ENCODE peak calls at places on chromosomes 12 and 14, in four cellular contexts. X is OCI-LY7, J is IMR-90, K is fibroblast of lung. C is an unnamed sample.

GRCh38 chr14:104665663-104666522 is 23.5 kb upstream of the INF2 start:
- DNase-seq in X (peak; percentile 64), J (no peak), K (no peak), C (no peak)

GRCh38 chr12:39912211-39912980 is 193.5 kb downstream of the SLC2A13 start:
- DNase-seq in X (no peak), J (no peak), K (no peak), C (no peak)

GRCh38 chr14:61472801-61473376 is 151.5 kb downstream of the PRKCH start:
- DNase-seq in X (peak; percentile 32), J (peak; percentile 24), K (peak; percentile 55), C (no peak)

GRCh38 chr12:72540811-72541210 is 268.6 kb downstream of the TRHDE start:
- DNase-seq in X (no peak), J (peak; percentile 45), K (no peak), C (peak; percentile 81)

GRCh38 chr14:95460647-95461478 is 55.6 kb downstream of the SYNE3 start:
- DNase-seq in X (no peak), J (peak; percentile 79), K (peak; percentile 85), C (peak; percentile 70)

GRCh38 chr14:31834616-31835015 is 242.5 kb upstream of the ARHGAP5 start:
- DNase-seq in X (no peak), J (peak; percentile 52), K (peak; percentile 47), C (peak; percentile 50)

GRCh38 chr12:106675651-106676435 is 93.0 kb downstream of the RFX4 start:
- DNase-seq in X (no peak), J (no peak), K (no peak), C (no peak)

GRCh38 chr12:65695077-65695865 is 129.0 kb upstream of the HMGA2 start:
- DNase-seq in X (no peak), J (peak; percentile 99), K (peak; percentile 96), C (peak; percentile 99)

GRCh38 chr14:43306053-43306452 is 1201.0 kb downstream of the FSCB start:
- DNase-seq in X (no peak), J (no peak), K (no peak), C (no peak)

GRCh38 chr12:109539508-109539907 is 33.8 kb downstream of the MMAB start:
- DNase-seq in X (no peak), J (peak; percentile 81), K (peak; percentile 52), C (peak; percentile 32)

GRCh38 chr12:113244015-113244983 is 23.0 kb downstream of the TPCN1 start:
- DNase-seq in X (no peak), J (no peak), K (no peak), C (no peak)

GRCh38 chr12:6620137-6620884 is 13.1 kb upstream of the CHD4 start:
- DNase-seq in X (no peak), J (no peak), K (no peak), C (peak; percentile 21)

GRCh38 chr12:57085999-57086950 is 2.6 kb upstream of the NAB2 start:
- DNase-seq in X (peak; percentile 72), J (peak; percentile 83), K (peak; percentile 87), C (peak; percentile 62)

GRCh38 chr12:112680993-112681392 is 110.6 kb upstream of the RPH3A start:
- DNase-seq in X (no peak), J (no peak), K (no peak), C (no peak)

GRCh38 chr12:120259418-120260202 is 5.9 kb downstream of the PXN start:
- DNase-seq in X (no peak), J (peak; percentile 38), K (no peak), C (peak; percentile 38)

GRCh38 chr12:58388261-58388660 is 446.9 kb downstream of the ATP23 start:
- DNase-seq in X (no peak), J (no peak), K (no peak), C (peak; percentile 30)

GRCh38 chr14:105255021-105255507 is 6.7 kb downstream of the BTBD6 start:
- DNase-seq in X (no peak), J (peak; percentile 28), K (peak; percentile 9), C (peak; percentile 16)

GRCh38 chr14:51540364-51540763 is 111.3 kb upstream of the FRMD6 start:
- DNase-seq in X (no peak), J (peak; percentile 41), K (no peak), C (no peak)
- H2AFZ ChIP-seq in X (no peak overlapping the region), J (no peak overlapping the region), K (no peak overlapping the region), C (no peak overlapping the region)

DNA sequence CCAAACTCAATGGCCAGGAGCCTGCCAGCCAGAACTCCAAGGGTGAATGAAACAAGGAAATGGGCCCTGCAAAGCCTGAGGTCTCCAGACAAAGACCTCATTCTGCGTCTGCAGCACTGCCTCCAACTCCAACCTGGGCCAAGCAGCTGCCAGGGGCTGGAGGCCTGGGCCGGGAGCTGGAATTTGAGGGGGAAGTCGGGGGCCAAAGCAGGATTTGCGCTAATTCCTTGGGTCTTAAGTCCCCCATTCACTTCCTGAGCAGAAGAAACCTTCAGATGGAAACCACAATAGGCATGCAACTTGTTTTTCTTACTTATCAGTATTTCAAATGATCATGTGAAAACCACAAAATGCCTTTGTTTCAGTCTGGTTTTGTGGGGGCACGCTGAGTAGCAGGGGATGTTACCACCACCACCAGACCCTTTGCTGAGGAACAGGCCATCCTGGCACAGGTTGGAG is 23.0 kb upstream of the TC2N start:
- DNase-seq in X (no peak), J (no peak), K (no peak), C (peak; percentile 75)
- H3K4me1 ChIP-seq in X (no peaks in the 10 kb centered on the region), J (peaks cover 2% of the 10 kb centered on the region), K (no peaks in the 10 kb centered on the region), C (peaks cover 4% of the 10 kb centered on the region)

GRCh38 chr14:93960774-93961438 is 15.5 kb downstream of the ASB2 start:
- DNase-seq in X (no peak), J (no peak), K (no peak), C (no peak)

GRCh38 chr14:93957751-93958566 is 18.4 kb downstream of the ASB2 start:
- DNase-seq in X (no peak), J (no peak), K (no peak), C (no peak)

GRCh38 chr14:93958567-93959238 is 17.7 kb downstream of the ASB2 start:
- DNase-seq in X (peak; percentile 27), J (no peak), K (no peak), C (no peak)

GRCh38 chr14:93960108-93960475 is 16.3 kb downstream of the ASB2 start:
- DNase-seq in X (peak; percentile 50), J (peak; percentile 4), K (no peak), C (no peak)

GRCh38 chr14:93959239-93960107 is 16.9 kb downstream of the ASB2 start:
- DNase-seq in X (peak; percentile 87), J (peak; percentile 95), K (peak; percentile 62), C (peak; percentile 86)
- H2AFZ ChIP-seq in X (peak overlapping the region; percentile 17), J (peak overlapping the region; percentile 67), K (no peak overlapping the region), C (no peak overlapping the region)

GRCh38 chr12:3152013-3152412 is 74.8 kb downstream of the TSPAN9 start:
- DNase-seq in X (no peak), J (no peak), K (no peak), C (peak; percentile 32)
- H3K4me1 ChIP-seq in X (no peaks in the 10 kb centered on the region), J (peaks cover 17% of the 10 kb centered on the region), K (peaks cover 8% of the 10 kb centered on the region), C (peaks cover 23% of the 10 kb centered on the region)

GRCh38 chr14:99026471-99026870 is 245.5 kb downstream of the BCL11B start:
- DNase-seq in X (peak; percentile 68), J (no peak), K (no peak), C (no peak)
- H2AFZ ChIP-seq in X (peak overlapping the region; percentile 99), J (no peak overlapping the region), K (no peak overlapping the region), C (no peak overlapping the region)

C was measured in astrocyte.